ENCODE peak calls at places on chromosomes 12 and 14, in eight cellular contexts. X is HCT116, V is bronchial epithelial cell, M is astrocyte of the spinal cord, E is esophagus squamous epithelium, W is HFF-Myc, P is stomach, K is psoas muscle. H is an unnamed sample.

GRCh38 chr14:91891721-91892220 is 24.4 kb upstream of the TC2N start:
- DNase-seq in X (no peak), V (no peak), M (peak; percentile 33), E (no peak), W (no peak), P (no peak), K (no peak), H (no peak)

GRCh38 chr14:31208546-31209424 is 1.2 kb upstream of the HECTD1 start:
- DNase-seq in X (no peak), V (no peak), M (no peak), E (no peak), W (no peak), P (no peak), K (no peak), H (no peak)

GRCh38 chr12:108253540-108253939 is 85.6 kb downstream of the CMKLR1 start:
- DNase-seq in X (no peak), V (no peak), M (no peak), E (no peak), W (no peak), P (no peak), K (no peak), H (no peak)

GRCh38 chr14:73491977-73492552 is 1.3 kb downstream of the RIOX1 start:
- DNase-seq in X (no peak), V (no peak), M (no peak), E (no peak), W (no peak), P (no peak), K (no peak), H (no peak)

GRCh38 chr12:124551268-124552144 is 15.9 kb downstream of the NCOR2 start:
- DNase-seq in X (no peak), V (peak; percentile 23), M (peak; percentile 62), E (no peak), W (no peak), P (peak; percentile 48), K (no peak), H (no peak)

GRCh38 chr12:75714462-75715322 is 203.3 kb upstream of the KRR1 start:
- DNase-seq in X (peak; percentile 66), V (peak; percentile 89), M (no peak), E (no peak), W (no peak), P (no peak), K (no peak), H (no peak)

GRCh38 chr12:75564398-75564797 is 53.0 kb upstream of the KRR1 start:
- DNase-seq in X (no peak), V (peak; percentile 18), M (peak; percentile 57), E (no peak), W (no peak), P (no peak), K (no peak), H (no peak)

GRCh38 chr14:86790408-86791364 is 1202.3 kb downstream of the GALC start:
- DNase-seq in X (no peak), V (peak; percentile 7), M (no peak), E (no peak), W (no peak), P (no peak), K (no peak), H (no peak)

GRCh38 chr14:36227344-36227743 is 50.8 kb upstream of the PTCSC3 start:
- DNase-seq in X (no peak), V (no peak), M (no peak), E (no peak), W (no peak), P (no peak), K (no peak), H (no peak)

GRCh38 chr12:46260153-46260912 is 8.5 kb downstream of the SLC38A1 start:
- DNase-seq in X (no peak), V (no peak), M (peak; percentile 43), E (no peak), W (no peak), P (no peak), K (no peak), H (no peak)

GRCh38 chr12:20646239-20646827 is 48.8 kb upstream of the SLCO1C1 start:
- DNase-seq in X (peak; percentile 53), V (peak; percentile 43), M (peak; percentile 57), E (no peak), W (peak; percentile 35), P (no peak), K (no peak), H (no peak)

GRCh38 chr14:25009891-25010290 is 40.1 kb downstream of the STXBP6 start:
- DNase-seq in X (no peak), V (no peak), M (peak; percentile 22), E (no peak), W (peak; percentile 36), P (no peak), K (no peak), H (peak; percentile 25)

GRCh38 chr14:39876935-39877334 is 444.7 kb upstream of the FBXO33 start:
- DNase-seq in X (no peak), V (no peak), M (no peak), E (no peak), W (no peak), P (no peak), K (no peak), H (no peak)

GRCh38 chr14:20116748-20117147 is 6.2 kb downstream of the OR4K17 start:
- DNase-seq in X (no peak), V (no peak), M (no peak), E (no peak), W (no peak), P (no peak), K (no peak), H (no peak)

GRCh38 chr12:19507823-19508222 is 68.5 kb downstream of the AEBP2 start:
- DNase-seq in X (no peak), V (no peak), M (no peak), E (no peak), W (peak; percentile 2), P (no peak), K (no peak), H (no peak)

GRCh38 chr12:31590730-31591307 is at the start of gene DENND5B:
- DNase-seq in X (no peak), V (no peak), M (peak; percentile 66), E (no peak), W (no peak), P (peak; percentile 73), K (peak; percentile 84), H (no peak)

GRCh38 chr12:45433441-45433868 is 217.6 kb downstream of the ANO6 start:
- DNase-seq in X (no peak), V (no peak), M (no peak), E (no peak), W (no peak), P (no peak), K (no peak), H (peak; percentile 39)

GRCh38 chr14:63524537-63525155 is 18.5 kb downstream of the PPP2R5E start:
- DNase-seq in X (no peak), V (peak; percentile 74), M (no peak), E (no peak), W (no peak), P (no peak), K (no peak), H (peak; percentile 64)

GRCh38 chr12:124790650-124791400 is 72.8 kb downstream of the SCARB1 start:
- DNase-seq in X (no peak), V (no peak), M (no peak), E (no peak), W (no peak), P (no peak), K (no peak), H (no peak)

GRCh38 chr12:23204933-23205778 is 580.2 kb downstream of the ETNK1 start:
- DNase-seq in X (peak; percentile 6), V (peak; percentile 66), M (peak; percentile 70), E (no peak), W (peak; percentile 14), P (no peak), K (no peak), H (no peak)

GRCh38 chr12:4449862-4450222 is 4.2 kb upstream of the FGF6 start:
- DNase-seq in X (no peak), V (peak; percentile 22), M (no peak), E (no peak), W (peak; percentile 11), P (no peak), K (no peak), H (no peak)

GRCh38 chr12:12819221-12819620 is 6.1 kb downstream of the DDX47 start:
- DNase-seq in X (no peak), V (no peak), M (no peak), E (no peak), W (no peak), P (no peak), K (no peak), H (no peak)

GRCh38 chr12:47270782-47271664 is 191.3 kb upstream of the AMIGO2 start:
- DNase-seq in X (peak; percentile 84), V (peak; percentile 99), M (peak; percentile 91), E (no peak), W (peak; percentile 19), P (no peak), K (no peak), H (peak; percentile 80)

GRCh38 chr12:130838284-130838950 is 633 bp downstream of the STX2 start:
- DNase-seq in X (no peak), V (no peak), M (no peak), E (no peak), W (no peak), P (peak; percentile 38), K (peak; percentile 42), H (no peak)

GRCh38 chr14:79161576-79161975 is 991.4 kb downstream of the NRXN3 start:
- DNase-seq in X (no peak), V (peak; percentile 33), M (peak; percentile 49), E (no peak), W (peak; percentile 2), P (no peak), K (no peak), H (no peak)

DNA sequence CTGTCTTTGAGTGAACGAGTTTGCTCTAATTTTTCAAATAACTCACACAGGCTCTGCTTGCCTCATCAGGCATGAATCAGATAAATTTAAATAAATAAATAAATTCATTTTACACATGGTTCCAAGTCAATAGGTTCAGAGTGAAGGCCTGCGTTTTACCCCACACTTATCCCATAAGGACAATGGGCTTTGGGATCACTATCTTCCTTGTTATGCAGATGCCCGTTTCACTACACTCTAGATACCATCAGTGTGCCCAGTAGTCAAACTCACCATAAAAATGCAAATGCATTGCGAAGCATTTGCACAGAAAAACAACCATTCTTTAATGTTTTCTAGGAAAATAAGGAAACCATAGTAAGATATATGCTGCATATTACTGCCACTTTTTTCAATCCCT is 156.0 kb upstream of the CCDC196 start:
- DNase-seq in X (no peak), V (no peak), M (no peak), E (no peak), W (no peak), P (no peak), K (no peak), H (no peak)
- H3K4me3 ChIP-seq in X (no peak overlapping the region), V (no peak overlapping the region), M (no peak overlapping the region), E (no peak overlapping the region), W (no peak overlapping the region), P (no peak overlapping the region), K (no peak overlapping the region), H (no peak overlapping the region)

GRCh38 chr12:51911788-51912711 is 4.7 kb downstream of the ACVRL1 start:
- DNase-seq in X (no peak), V (no peak), M (no peak), E (no peak), W (no peak), P (no peak), K (peak; percentile 57), H (no peak)
- H3K4me3 ChIP-seq in X (peak overlapping the region; percentile 16), V (no peak overlapping the region), M (no peak overlapping the region), E (peak overlapping the region; percentile 28), W (no peak overlapping the region), P (peak overlapping the region; percentile 16), K (peak overlapping the region; percentile 70), H (no peak overlapping the region)

GRCh38 chr14:61461808-61462275 is 140.5 kb downstream of the PRKCH start:
- DNase-seq in X (peak; percentile 34), V (peak; percentile 63), M (peak; percentile 85), E (no peak), W (peak; percentile 52), P (no peak), K (no peak), H (no peak)
- H3K4me3 ChIP-seq in X (no peak overlapping the region), V (no peak overlapping the region), M (no peak overlapping the region), E (no peak overlapping the region), W (no peak overlapping the region), P (no peak overlapping the region), K (no peak overlapping the region), H (no peak overlapping the region)

GRCh38 chr14:61252354-61253063 is 28.6 kb downstream of the TMEM30B start:
- DNase-seq in X (peak; percentile 72), V (peak; percentile 95), M (peak; percentile 97), E (peak; percentile 11), W (peak; percentile 91), P (peak; percentile 69), K (peak; percentile 68), H (peak; percentile 77)
- H3K4me3 ChIP-seq in X (no peak overlapping the region), V (no peak overlapping the region), M (no peak overlapping the region), E (no peak overlapping the region), W (no peak overlapping the region), P (no peak overlapping the region), K (peak overlapping the region; percentile 19), H (no peak overlapping the region)

H was measured in epithelial cell of proximal tubule.